ENCODE peak calls at places on chromosomes 6 and 20, in four cellular contexts. One of them, this sample, is unnamed.

GRCh38 chr20:63123326-63123725 is 92.6 kb downstream of the YTHDF1 start:
- DNase-seq in endothelial cell of umbilical vein: no peak
- DNase-seq in stomach: no peak
- DNase-seq in breast epithelium: peak; percentile 17
- DNase-seq in this sample: peak; percentile 2

GRCh38 chr6:156780117-156780641 is 3.0 kb downstream of the ARID1B start:
- DNase-seq in endothelial cell of umbilical vein: peak; percentile 91
- DNase-seq in stomach: peak; percentile 56
- DNase-seq in breast epithelium: no peak
- DNase-seq in this sample: peak; percentile 63

GRCh38 chr6:6811151-6812002 is 222.9 kb downstream of the LY86 start:
- DNase-seq in endothelial cell of umbilical vein: peak; percentile 91
- DNase-seq in stomach: peak; percentile 65
- DNase-seq in breast epithelium: peak; percentile 62
- DNase-seq in this sample: peak; percentile 77

GRCh38 chr6:84752118-84752850 is 12.1 kb downstream of the TBX18 start:
- DNase-seq in endothelial cell of umbilical vein: no peak
- DNase-seq in stomach: no peak
- DNase-seq in breast epithelium: no peak
- DNase-seq in this sample: no peak

GRCh38 chr6:830667-831327 is 137.9 kb upstream of the EXOC2 start:
- DNase-seq in endothelial cell of umbilical vein: no peak
- DNase-seq in stomach: no peak
- DNase-seq in breast epithelium: no peak
- DNase-seq in this sample: no peak

GRCh38 chr6:104771258-104771832 is 88.4 kb downstream of the HACE1 start:
- DNase-seq in endothelial cell of umbilical vein: peak; percentile 51
- DNase-seq in stomach: no peak
- DNase-seq in breast epithelium: no peak
- DNase-seq in this sample: no peak

GRCh38 chr6:28981391-28981832 is 23.7 kb downstream of the ZNF311 start:
- DNase-seq in endothelial cell of umbilical vein: no peak
- DNase-seq in stomach: peak; percentile 65
- DNase-seq in breast epithelium: peak; percentile 56
- DNase-seq in this sample: peak; percentile 71

GRCh38 chr6:134826889-134827737 is 122.8 kb downstream of the ALDH8A1 start:
- DNase-seq in endothelial cell of umbilical vein: no peak
- DNase-seq in stomach: peak; percentile 28
- DNase-seq in breast epithelium: peak; percentile 62
- DNase-seq in this sample: peak; percentile 23

GRCh38 chr6:73514746-73515110 is 6.1 kb downstream of the EEF1A1 start:
- DNase-seq in endothelial cell of umbilical vein: peak; percentile 9
- DNase-seq in stomach: no peak
- DNase-seq in breast epithelium: no peak
- DNase-seq in this sample: no peak

GRCh38 chr20:62953839-62954703 is 1.6 kb downstream of the SLC17A9 start:
- DNase-seq in endothelial cell of umbilical vein: peak; percentile 69
- DNase-seq in stomach: peak; percentile 75
- DNase-seq in breast epithelium: no peak
- DNase-seq in this sample: peak; percentile 77

GRCh38 chr6:111427341-111428116 is 55.5 kb downstream of the REV3L start:
- DNase-seq in endothelial cell of umbilical vein: peak; percentile 90
- DNase-seq in stomach: no peak
- DNase-seq in breast epithelium: no peak
- DNase-seq in this sample: no peak

GRCh38 chr6:132443206-132443605 is 41.9 kb upstream of the MOXD1 start:
- DNase-seq in endothelial cell of umbilical vein: no peak
- DNase-seq in stomach: no peak
- DNase-seq in breast epithelium: no peak
- DNase-seq in this sample: no peak

GRCh38 chr6:105553174-105553573 is 150.3 kb upstream of the PREP start:
- DNase-seq in endothelial cell of umbilical vein: no peak
- DNase-seq in stomach: no peak
- DNase-seq in breast epithelium: no peak
- DNase-seq in this sample: peak; percentile 26

GRCh38 chr6:34460796-34461507 is 4.9 kb upstream of the PACSIN1 start:
- DNase-seq in endothelial cell of umbilical vein: peak; percentile 6
- DNase-seq in stomach: no peak
- DNase-seq in breast epithelium: no peak
- DNase-seq in this sample: no peak

GRCh38 chr6:160917581-160917980 is 74.0 kb upstream of the MAP3K4 start:
- DNase-seq in endothelial cell of umbilical vein: no peak
- DNase-seq in stomach: no peak
- DNase-seq in breast epithelium: no peak
- DNase-seq in this sample: no peak

GRCh38 chr6:164962805-164963204 is 346.6 kb downstream of the C6orf118 start:
- DNase-seq in endothelial cell of umbilical vein: no peak
- DNase-seq in stomach: no peak
- DNase-seq in breast epithelium: no peak
- DNase-seq in this sample: no peak

GRCh38 chr6:155645328-155645727 is 189.7 kb upstream of the NOX3 start:
- DNase-seq in endothelial cell of umbilical vein: peak; percentile 81
- DNase-seq in stomach: no peak
- DNase-seq in breast epithelium: no peak
- DNase-seq in this sample: no peak

GRCh38 chr6:80872194-80872950 is 765.9 kb downstream of the BCKDHB start:
- DNase-seq in endothelial cell of umbilical vein: no peak
- DNase-seq in stomach: no peak
- DNase-seq in breast epithelium: no peak
- DNase-seq in this sample: no peak

GRCh38 chr6:91198588-91199255 is 611.9 kb upstream of the MAP3K7 start:
- DNase-seq in endothelial cell of umbilical vein: no peak
- DNase-seq in stomach: no peak
- DNase-seq in breast epithelium: no peak
- DNase-seq in this sample: no peak

GRCh38 chr6:116447052-116447451 is 14.1 kb upstream of the CALHM6 start:
- DNase-seq in endothelial cell of umbilical vein: peak; percentile 59
- DNase-seq in stomach: no peak
- DNase-seq in breast epithelium: no peak
- DNase-seq in this sample: no peak

GRCh38 chr6:147695819-147696218 is 187.3 kb downstream of the SAMD5 start:
- DNase-seq in endothelial cell of umbilical vein: no peak
- DNase-seq in stomach: no peak
- DNase-seq in breast epithelium: no peak
- DNase-seq in this sample: no peak

GRCh38 chr6:17542243-17542642 is 57.9 kb upstream of the FAM8A1 start:
- DNase-seq in endothelial cell of umbilical vein: no peak
- DNase-seq in stomach: no peak
- DNase-seq in breast epithelium: no peak
- DNase-seq in this sample: no peak

GRCh38 chr6:20605061-20605460 is 70.8 kb downstream of the CDKAL1 start:
- DNase-seq in endothelial cell of umbilical vein: no peak
- DNase-seq in stomach: no peak
- DNase-seq in breast epithelium: no peak
- DNase-seq in this sample: no peak

GRCh38 chr6:105821027-105821426 is 265.1 kb upstream of the PRDM1 start:
- DNase-seq in endothelial cell of umbilical vein: no peak
- DNase-seq in stomach: no peak
- DNase-seq in breast epithelium: no peak
- DNase-seq in this sample: no peak

GRCh38 chr6:89509719-89510339 is 76.9 kb downstream of the ANKRD6 start:
- DNase-seq in endothelial cell of umbilical vein: peak; percentile 4
- DNase-seq in stomach: peak; percentile 42
- DNase-seq in breast epithelium: no peak
- DNase-seq in this sample: no peak

GRCh38 chr6:163965426-163966348 is 551.2 kb downstream of the QKI start:
- DNase-seq in endothelial cell of umbilical vein: peak; percentile 77
- DNase-seq in stomach: no peak
- DNase-seq in breast epithelium: no peak
- DNase-seq in this sample: no peak

GRCh38 chr6:16739329-16739801 is 21.9 kb downstream of the ATXN1 start:
- DNase-seq in endothelial cell of umbilical vein: no peak
- DNase-seq in stomach: no peak
- DNase-seq in breast epithelium: no peak
- DNase-seq in this sample: no peak

GRCh38 chr20:16537918-16538317 is 35.3 kb downstream of the KIF16B start:
- DNase-seq in endothelial cell of umbilical vein: no peak
- DNase-seq in stomach: no peak
- DNase-seq in breast epithelium: no peak
- DNase-seq in this sample: no peak

GRCh38 chr6:154632121-154632520 is 101.1 kb upstream of the SCAF8 start:
- DNase-seq in endothelial cell of umbilical vein: peak; percentile 92
- DNase-seq in stomach: no peak
- DNase-seq in breast epithelium: no peak
- DNase-seq in this sample: no peak

GRCh38 chr6:134979142-134979541 is 29.2 kb upstream of the ALDH8A1 start:
- DNase-seq in endothelial cell of umbilical vein: no peak
- DNase-seq in stomach: no peak
- DNase-seq in breast epithelium: no peak
- DNase-seq in this sample: no peak

GRCh38 chr6:22333802-22334201 is 37.0 kb upstream of the PRL start:
- DNase-seq in endothelial cell of umbilical vein: no peak
- DNase-seq in stomach: no peak
- DNase-seq in breast epithelium: no peak
- DNase-seq in this sample: no peak

GRCh38 chr6:26216886-26217713 is 129.9 kb downstream of the HFE start:
- DNase-seq in endothelial cell of umbilical vein: peak; percentile 95
- DNase-seq in stomach: peak; percentile 84
- DNase-seq in breast epithelium: peak; percentile 92
- DNase-seq in this sample: peak; percentile 90

GRCh38 chr20:51496964-51497363 is 45.6 kb downstream of the NFATC2 start:
- DNase-seq in endothelial cell of umbilical vein: no peak
- DNase-seq in stomach: no peak
- DNase-seq in breast epithelium: no peak
- DNase-seq in this sample: no peak

GRCh38 chr20:49584418-49585382 is 16.8 kb upstream of the PTGIS start:
- DNase-seq in endothelial cell of umbilical vein: no peak
- DNase-seq in stomach: peak; percentile 69
- DNase-seq in breast epithelium: no peak
- DNase-seq in this sample: peak; percentile 51
- H3K4me1 ChIP-seq in endothelial cell of umbilical vein: peaks cover 2% of the 10 kb centered on the region
- H3K4me1 ChIP-seq in stomach: peaks cover 63% of the 10 kb centered on the region
- H3K4me1 ChIP-seq in breast epithelium: no peaks in the 10 kb centered on the region
- H3K4me1 ChIP-seq in this sample: peaks cover 36% of the 10 kb centered on the region

GRCh38 chr6:166952122-166952521 is 4.2 kb downstream of the RNASET2 start:
- DNase-seq in endothelial cell of umbilical vein: no peak
- DNase-seq in stomach: no peak
- DNase-seq in breast epithelium: no peak
- DNase-seq in this sample: no peak
- H3K4me3 ChIP-seq in endothelial cell of umbilical vein: no peak overlapping the region
- H3K4me3 ChIP-seq in stomach: no peak overlapping the region
- H3K4me3 ChIP-seq in breast epithelium: no peak overlapping the region
- H3K4me3 ChIP-seq in this sample: no peak overlapping the region

GRCh38 chr6:45540375-45540920 is 162.7 kb upstream of the SUPT3H start:
- DNase-seq in endothelial cell of umbilical vein: no peak
- DNase-seq in stomach: no peak
- DNase-seq in breast epithelium: no peak
- DNase-seq in this sample: no peak

GRCh38 chr6:45541934-45542333 is 164.2 kb upstream of the SUPT3H start:
- DNase-seq in endothelial cell of umbilical vein: no peak
- DNase-seq in stomach: no peak
- DNase-seq in breast epithelium: no peak
- DNase-seq in this sample: no peak

GRCh38 chr6:45545416-45545815 is 167.7 kb upstream of the SUPT3H start:
- DNase-seq in endothelial cell of umbilical vein: no peak
- DNase-seq in stomach: no peak
- DNase-seq in breast epithelium: no peak
- DNase-seq in this sample: no peak

GRCh38 chr6:45539124-45539523 is 161.4 kb upstream of the SUPT3H start:
- DNase-seq in endothelial cell of umbilical vein: no peak
- DNase-seq in stomach: no peak
- DNase-seq in breast epithelium: no peak
- DNase-seq in this sample: no peak

GRCh38 chr6:45543298-45544235 is 165.8 kb upstream of the SUPT3H start:
- DNase-seq in endothelial cell of umbilical vein: no peak
- DNase-seq in stomach: no peak
- DNase-seq in breast epithelium: no peak
- DNase-seq in this sample: no peak
- TF ChIP-seq POLR2AphosphoS5 in endothelial cell of umbilical vein: no peak
- TF ChIP-seq POLR2AphosphoS5 in stomach: no peak
- TF ChIP-seq POLR2AphosphoS5 in breast epithelium: no peak
- TF ChIP-seq POLR2AphosphoS5 in this sample: no peak

GRCh38 chr20:46011631-46012482 is 3.1 kb downstream of the MMP9 start:
- DNase-seq in endothelial cell of umbilical vein: peak; percentile 36
- DNase-seq in stomach: peak; percentile 48
- DNase-seq in breast epithelium: no peak
- DNase-seq in this sample: peak; percentile 54

GRCh38 chr20:46013826-46014516 is 5.3 kb downstream of the MMP9 start:
- DNase-seq in endothelial cell of umbilical vein: peak; percentile 31
- DNase-seq in stomach: peak; percentile 68
- DNase-seq in breast epithelium: no peak
- DNase-seq in this sample: peak; percentile 60

GRCh38 chr20:46012926-46013825 is 4.5 kb downstream of the MMP9 start:
- DNase-seq in endothelial cell of umbilical vein: no peak
- DNase-seq in stomach: no peak
- DNase-seq in breast epithelium: no peak
- DNase-seq in this sample: no peak

GRCh38 chr20:46017272-46017671 is 8.6 kb downstream of the MMP9 start:
- DNase-seq in endothelial cell of umbilical vein: no peak
- DNase-seq in stomach: no peak
- DNase-seq in breast epithelium: no peak
- DNase-seq in this sample: no peak

GRCh38 chr20:46014517-46015396 is 6.0 kb downstream of the MMP9 start:
- DNase-seq in endothelial cell of umbilical vein: peak; percentile 17
- DNase-seq in stomach: no peak
- DNase-seq in breast epithelium: no peak
- DNase-seq in this sample: no peak
- H3K4me1 ChIP-seq in endothelial cell of umbilical vein: no peaks in the 10 kb centered on the region
- H3K4me1 ChIP-seq in stomach: peaks cover 22% of the 10 kb centered on the region
- H3K4me1 ChIP-seq in breast epithelium: no peaks in the 10 kb centered on the region
- H3K4me1 ChIP-seq in this sample: peaks cover 22% of the 10 kb centered on the region

GRCh38 chr6:54109611-54110010 is 1.6 kb upstream of the MLIP start:
- DNase-seq in endothelial cell of umbilical vein: no peak
- DNase-seq in stomach: no peak
- DNase-seq in breast epithelium: no peak
- DNase-seq in this sample: no peak
- H3K4me3 ChIP-seq in endothelial cell of umbilical vein: no peak overlapping the region
- H3K4me3 ChIP-seq in stomach: no peak overlapping the region
- H3K4me3 ChIP-seq in breast epithelium: no peak overlapping the region
- H3K4me3 ChIP-seq in this sample: no peak overlapping the region

GRCh38 chr6:43714311-43715055 is 26.9 kb upstream of the MRPS18A start:
- DNase-seq in endothelial cell of umbilical vein: no peak
- DNase-seq in stomach: no peak
- DNase-seq in breast epithelium: no peak
- DNase-seq in this sample: peak; percentile 44

GRCh38 chr6:43716099-43716498 is 28.5 kb upstream of the MRPS18A start:
- DNase-seq in endothelial cell of umbilical vein: peak; percentile 87
- DNase-seq in stomach: no peak
- DNase-seq in breast epithelium: no peak
- DNase-seq in this sample: no peak

GRCh38 chr6:43713611-43714310 is 26.2 kb upstream of the MRPS18A start:
- DNase-seq in endothelial cell of umbilical vein: no peak
- DNase-seq in stomach: no peak
- DNase-seq in breast epithelium: no peak
- DNase-seq in this sample: no peak

GRCh38 chr6:43717389-43717788 is 29.8 kb upstream of the MRPS18A start:
- DNase-seq in endothelial cell of umbilical vein: no peak
- DNase-seq in stomach: no peak
- DNase-seq in breast epithelium: no peak
- DNase-seq in this sample: no peak

GRCh38 chr6:43715056-43715788 is 27.6 kb upstream of the MRPS18A start:
- DNase-seq in endothelial cell of umbilical vein: no peak
- DNase-seq in stomach: no peak
- DNase-seq in breast epithelium: no peak
- DNase-seq in this sample: peak; percentile 65
- TF ChIP-seq POLR2AphosphoS5 in endothelial cell of umbilical vein: no peak
- TF ChIP-seq POLR2AphosphoS5 in stomach: no peak
- TF ChIP-seq POLR2AphosphoS5 in breast epithelium: no peak
- TF ChIP-seq POLR2AphosphoS5 in this sample: no peak

This sample was measured in transverse colon.